ENCODE peak calls at places on chromosomes 12 and 14, in six cellular contexts. H, E, O, S, N and A are unnamed samples.

GRCh38 chr12:98754095-98754494 is 109.0 kb downstream of the APAF1 start:
- ATAC-seq in N (peak; percentile 99), O (peak; percentile 97), E (peak; percentile 99), H (peak; percentile 90), S (no peak), A (no peak)

GRCh38 chr12:47903927-47904646 is 707 bp downstream of the VDR start:
- ATAC-seq in N (peak; percentile 60), E (no peak), S (peak; percentile 60), O (peak; percentile 44), H (peak; percentile 71), A (peak; percentile 43)

GRCh38 chr12:94740601-94741362 is 90.4 kb upstream of the TMCC3 start:
- ATAC-seq in O (peak; percentile 71), N (no peak), E (no peak), H (no peak), S (no peak), A (no peak)

GRCh38 chr14:104103061-104104005 is 17.8 kb downstream of the ASPG start:
- ATAC-seq in E (peak; percentile 18), S (no peak), N (no peak), H (peak; percentile 42), O (no peak), A (no peak)

GRCh38 chr12:21697829-21698630 is 40.4 kb upstream of the LDHB start:
- ATAC-seq in N (no peak), H (no peak), O (no peak), S (no peak), E (no peak), A (no peak)

GRCh38 chr12:132430838-132431826 is 58.8 kb upstream of the FBRSL1 start:
- ATAC-seq in S (no peak), O (no peak), H (peak; percentile 67), E (peak; percentile 29), N (no peak), A (no peak)

GRCh38 chr12:102479099-102479887 is 1.1 kb downstream of the IGF1 start:
- ATAC-seq in O (no peak), E (no peak), N (peak; percentile 54), H (peak; percentile 12), S (peak; percentile 21), A (no peak)

GRCh38 chr12:50325890-50326391 is 42.6 kb upstream of the LIMA1 start:
- ATAC-seq in E (peak; percentile 69), O (peak; percentile 54), S (no peak), N (no peak), H (no peak), A (no peak)

GRCh38 chr14:91252901-91253794 is 8.6 kb upstream of the GPR68 start:
- ATAC-seq in N (peak; percentile 22), H (peak; percentile 81), E (peak; percentile 57), O (peak; percentile 49), S (no peak), A (peak; percentile 57)

GRCh38 chr14:99892406-99892805 is 99.2 kb downstream of the EML1 start:
- ATAC-seq in N (no peak), E (no peak), O (no peak), H (no peak), S (no peak), A (no peak)

GRCh38 chr12:117130806-117131205 is 31.6 kb upstream of the TESC start:
- ATAC-seq in O (peak; percentile 35), S (no peak), E (no peak), N (no peak), H (no peak), A (no peak)

GRCh38 chr12:119061208-119061796 is 80.0 kb downstream of the SRRM4 start:
- ATAC-seq in S (no peak), H (peak; percentile 77), O (no peak), N (peak; percentile 39), E (no peak), A (no peak)

GRCh38 chr12:52895726-52896189 is 9.1 kb downstream of the KRT8 start:
- ATAC-seq in E (peak; percentile 61), H (peak; percentile 59), O (peak; percentile 75), N (no peak), S (peak; percentile 27), A (no peak)

GRCh38 chr14:102500190-102500661 is 9.3 kb downstream of the ANKRD9 start:
- ATAC-seq in E (no peak), S (peak; percentile 88), H (no peak), N (peak; percentile 69), O (no peak), A (peak; percentile 84)

GRCh38 chr14:51848120-51848519 is 12.3 kb upstream of the GNG2 start:
- ATAC-seq in N (peak; percentile 3), S (no peak), E (no peak), O (no peak), H (no peak), A (no peak)

GRCh38 chr14:51847489-51847796 is 13.0 kb upstream of the GNG2 start:
- ATAC-seq in S (no peak), O (no peak), H (no peak), E (no peak), N (no peak), A (no peak)

GRCh38 chr14:51845811-51846210 is 14.6 kb upstream of the GNG2 start:
- ATAC-seq in N (no peak), S (no peak), E (no peak), H (no peak), O (no peak), A (no peak)

GRCh38 chr14:51849095-51849494 is 11.3 kb upstream of the GNG2 start:
- ATAC-seq in N (peak; percentile 15), H (no peak), E (no peak), O (no peak), S (no peak), A (no peak)

DNA sequence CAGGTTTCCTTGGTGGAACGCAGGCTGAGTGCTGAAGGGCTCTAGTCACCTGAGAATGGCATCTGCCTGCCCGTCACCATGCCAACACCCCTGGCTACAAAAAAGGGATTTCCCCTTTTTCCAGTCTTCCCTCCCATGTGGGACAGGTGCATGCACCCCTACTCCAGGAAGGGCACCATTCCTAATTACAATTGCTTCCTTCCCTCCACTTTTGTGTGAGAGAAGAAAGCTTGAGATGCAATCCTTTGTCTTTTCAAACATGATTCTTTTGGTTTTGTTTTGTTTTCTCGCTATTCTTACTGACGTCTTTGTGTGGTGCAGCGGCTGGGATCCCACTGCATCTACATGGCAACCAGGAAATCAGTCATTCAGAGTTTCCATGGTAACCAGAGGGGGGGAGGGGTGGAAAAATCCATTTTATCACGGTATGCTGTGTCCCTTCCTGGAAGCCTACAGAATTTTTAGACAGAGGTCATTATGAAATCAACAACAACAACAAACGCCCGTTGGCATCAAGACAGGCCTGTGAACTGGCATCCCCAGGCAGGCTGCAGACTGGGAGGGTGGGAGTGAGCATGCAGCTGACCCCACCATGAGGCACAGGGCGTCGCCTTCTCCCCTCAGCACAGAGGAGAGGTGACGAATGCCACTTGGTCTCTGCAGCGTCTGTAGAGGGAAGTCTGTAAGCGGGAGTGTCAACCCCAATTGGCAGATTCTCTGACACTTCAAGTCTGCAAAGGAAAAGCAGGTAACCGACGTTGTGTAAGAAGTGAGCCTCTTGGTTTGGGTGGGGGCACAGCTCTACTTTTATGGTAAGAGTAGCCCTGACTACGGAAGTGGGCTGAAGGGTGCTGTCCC is 13.6 kb upstream of the GNG2 start:
- ATAC-seq in N (peak; percentile 83), E (no peak), H (peak; percentile 53), S (peak; percentile 84), O (no peak), A (peak; percentile 72)
- TF ChIP-seq EP300 in N (peak; percentile 75), E (no peak), H (no peak), S (no peak), O (no peak), A (no peak)

GRCh38 chr14:97388408-97388807 is 591.2 kb downstream of the VRK1 start:
- ATAC-seq in H (no peak), E (no peak), N (peak; percentile 22), O (no peak), S (no peak), A (no peak)

GRCh38 chr14:97390031-97390729 is 593.0 kb downstream of the VRK1 start:
- ATAC-seq in S (no peak), H (no peak), O (no peak), E (no peak), N (no peak), A (peak; percentile 85)

GRCh38 chr14:97395068-97395467 is 597.9 kb downstream of the VRK1 start:
- ATAC-seq in N (no peak), S (no peak), O (no peak), E (no peak), H (no peak), A (no peak)

GRCh38 chr14:97387252-97387882 is 590.2 kb downstream of the VRK1 start:
- ATAC-seq in E (no peak), H (no peak), S (no peak), N (peak; percentile 34), O (no peak), A (no peak)

DNA sequence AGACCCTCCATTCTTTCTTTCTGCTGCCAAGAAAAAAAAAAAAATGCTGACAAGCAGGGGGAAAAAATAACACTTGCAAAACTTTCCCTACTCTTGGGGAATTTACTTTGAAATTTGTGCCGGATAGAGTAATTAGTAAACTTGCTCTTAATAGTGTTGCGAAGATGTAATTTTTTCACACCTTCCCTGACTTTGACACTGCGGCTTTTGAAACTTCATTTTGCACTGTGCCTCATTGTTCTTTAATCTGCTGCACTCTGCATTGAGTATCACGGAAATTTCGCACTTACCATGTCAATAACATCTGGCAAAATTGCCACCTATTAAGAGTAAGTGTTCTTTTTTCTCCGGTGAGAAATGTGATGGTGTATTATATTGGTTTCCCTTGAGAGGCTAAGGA is 596.1 kb downstream of the VRK1 start:
- ATAC-seq in E (no peak), N (peak; percentile 47), H (no peak), O (no peak), S (no peak), A (no peak)
- TF ChIP-seq EP300 in E (no peak), N (peak; percentile 67), H (no peak), O (no peak), S (no peak), A (no peak)

DNA sequence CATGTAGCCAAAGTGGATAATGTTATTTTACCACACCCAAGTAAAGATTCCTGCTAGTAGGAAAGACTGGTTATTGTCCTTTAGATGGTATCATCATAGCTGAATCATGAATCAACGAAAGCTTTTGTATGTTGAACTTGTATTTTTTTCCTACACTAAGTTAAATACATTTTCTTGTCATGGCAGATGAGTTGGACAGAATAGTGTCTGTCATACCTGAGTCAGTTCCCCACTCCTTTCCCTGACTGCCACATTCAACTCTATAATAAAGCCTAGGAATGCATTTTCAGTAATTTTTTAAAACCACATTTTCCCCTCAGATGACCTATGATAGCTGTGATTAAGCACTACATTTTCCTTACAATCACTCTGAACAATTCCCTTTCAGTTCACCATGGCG is 9.3 kb upstream of the PTHLH start:
- ATAC-seq in O (no peak), E (no peak), N (no peak), H (no peak), S (no peak), A (no peak)
- TF ChIP-seq EP300 in O (no peak), E (no peak), N (no peak), H (no peak), S (no peak), A (no peak)

DNA sequence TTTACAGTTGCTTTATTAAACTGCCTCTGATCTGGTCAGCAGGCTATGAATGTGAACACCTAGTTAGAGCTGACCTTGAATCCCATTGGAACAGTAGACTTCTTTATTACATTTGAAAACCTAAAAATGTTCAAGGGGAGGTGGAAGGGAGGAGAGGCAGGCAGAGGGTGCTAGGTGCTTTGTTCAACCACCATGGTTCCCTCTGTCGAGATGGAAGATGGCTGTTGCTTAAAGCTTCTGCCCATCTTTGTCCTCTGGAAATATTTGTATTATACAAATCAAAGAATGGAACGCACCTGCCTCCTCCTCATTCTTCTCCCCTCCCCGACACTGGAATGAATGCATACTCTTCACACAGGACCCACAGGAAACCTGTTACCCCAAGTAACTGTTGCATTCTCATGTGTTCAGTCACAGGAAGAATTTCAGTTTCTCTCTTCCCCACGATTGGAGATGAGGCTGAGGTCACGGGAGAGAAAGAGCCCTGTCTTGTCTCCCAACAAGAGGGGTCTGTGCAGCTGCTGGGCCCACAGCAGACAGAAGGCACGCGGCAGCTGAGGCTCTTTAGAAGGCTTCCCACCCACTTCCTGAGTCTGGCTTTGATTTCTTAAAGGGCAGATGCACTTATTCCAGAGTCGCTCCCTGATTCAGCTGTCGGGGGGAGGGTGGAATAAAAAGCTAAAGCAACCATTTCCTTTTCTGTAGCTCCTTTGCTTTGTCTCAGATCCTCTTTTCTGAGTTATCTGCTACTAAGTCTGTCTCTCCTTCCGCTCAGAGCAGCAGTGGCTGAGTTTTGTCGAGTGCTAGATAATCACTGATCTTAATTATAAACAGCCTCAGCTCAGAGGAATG is 217.9 kb upstream of the BTG1 start:
- ATAC-seq in E (no peak), S (peak; percentile 65), O (no peak), H (peak; percentile 80), N (peak; percentile 82), A (peak; percentile 55)
- TF ChIP-seq EP300 in E (no peak), S (no peak), O (no peak), H (peak; percentile 63), N (peak; percentile 79), A (no peak)